ENCODE peak calls at places on chromosomes 12 and 14, in six cellular contexts. One of them, this sample, is unnamed.

GRCh38 chr14:96066976-96067375 is 27.8 kb downstream of the C14orf132 start:
- DNase-seq in stimulated activated CD4-positive, alpha-beta T cell treated with anti-CD3 and anti-CD28 coated beads, Interleukin-2, amount 100 ng/mL, for 48 hours: no peak
- DNase-seq in ureter: no peak
- DNase-seq in tibial nerve: no peak
- DNase-seq in NCI-H2107: no peak
- DNase-seq in lower lobe of right lung: peak
- DNase-seq in this sample: no peak

GRCh38 chr14:89563503-89563902 is 146.5 kb upstream of the FOXN3 start:
- DNase-seq in ureter: no peak
- DNase-seq in lower lobe of right lung: no peak
- DNase-seq in tibial nerve: no peak
- DNase-seq in stimulated activated CD4-positive, alpha-beta T cell treated with anti-CD3 and anti-CD28 coated beads, Interleukin-2, amount 100 ng/mL, for 48 hours: no peak
- DNase-seq in NCI-H2107: no peak
- DNase-seq in this sample: no peak

GRCh38 chr14:50531595-50532501 is 521 bp downstream of the MAP4K5 start:
- DNase-seq in stimulated activated CD4-positive, alpha-beta T cell treated with anti-CD3 and anti-CD28 coated beads, Interleukin-2, amount 100 ng/mL, for 48 hours: peak
- DNase-seq in NCI-H2107: peak
- DNase-seq in tibial nerve: peak
- DNase-seq in lower lobe of right lung: peak
- DNase-seq in ureter: peak
- DNase-seq in this sample: no peak

GRCh38 chr14:95500772-95501401 is 15.6 kb downstream of the SYNE3 start:
- DNase-seq in lower lobe of right lung: no peak
- DNase-seq in ureter: no peak
- DNase-seq in NCI-H2107: no peak
- DNase-seq in stimulated activated CD4-positive, alpha-beta T cell treated with anti-CD3 and anti-CD28 coated beads, Interleukin-2, amount 100 ng/mL, for 48 hours: no peak
- DNase-seq in tibial nerve: peak
- DNase-seq in this sample: no peak

GRCh38 chr14:94771191-94771905 is 1.4 kb upstream of the GSC start:
- DNase-seq in stimulated activated CD4-positive, alpha-beta T cell treated with anti-CD3 and anti-CD28 coated beads, Interleukin-2, amount 100 ng/mL, for 48 hours: no peak
- DNase-seq in NCI-H2107: no peak
- DNase-seq in ureter: no peak
- DNase-seq in lower lobe of right lung: no peak
- DNase-seq in tibial nerve: no peak
- DNase-seq in this sample: no peak

GRCh38 chr12:132605892-132606291 is 4.5 kb downstream of the LRCOL1 start:
- DNase-seq in NCI-H2107: no peak
- DNase-seq in tibial nerve: no peak
- DNase-seq in stimulated activated CD4-positive, alpha-beta T cell treated with anti-CD3 and anti-CD28 coated beads, Interleukin-2, amount 100 ng/mL, for 48 hours: no peak
- DNase-seq in lower lobe of right lung: no peak
- DNase-seq in ureter: no peak
- DNase-seq in this sample: no peak

GRCh38 chr12:105502426-105502930 is 172.0 kb downstream of the C12orf75 start:
- DNase-seq in tibial nerve: no peak
- DNase-seq in ureter: no peak
- DNase-seq in lower lobe of right lung: no peak
- DNase-seq in NCI-H2107: no peak
- DNase-seq in stimulated activated CD4-positive, alpha-beta T cell treated with anti-CD3 and anti-CD28 coated beads, Interleukin-2, amount 100 ng/mL, for 48 hours: no peak
- DNase-seq in this sample: no peak

GRCh38 chr14:37650356-37651037 is 55.1 kb downstream of the TTC6 start:
- DNase-seq in lower lobe of right lung: no peak
- DNase-seq in tibial nerve: no peak
- DNase-seq in stimulated activated CD4-positive, alpha-beta T cell treated with anti-CD3 and anti-CD28 coated beads, Interleukin-2, amount 100 ng/mL, for 48 hours: no peak
- DNase-seq in ureter: no peak
- DNase-seq in NCI-H2107: no peak
- DNase-seq in this sample: peak

GRCh38 chr12:57616383-57617101 is 5.3 kb downstream of the ARHGEF25 start:
- DNase-seq in ureter: no peak
- DNase-seq in stimulated activated CD4-positive, alpha-beta T cell treated with anti-CD3 and anti-CD28 coated beads, Interleukin-2, amount 100 ng/mL, for 48 hours: no peak
- DNase-seq in NCI-H2107: no peak
- DNase-seq in tibial nerve: no peak
- DNase-seq in lower lobe of right lung: no peak
- DNase-seq in this sample: no peak

This sample was measured in NCI-H1417 treated with DMSO at 0.1 percent for 48 hours.